ENCODE peak calls at places on chromosome 12, in six cellular contexts. X is spleen, N is esophagus squamous epithelium, W is H54, G is heart left ventricle, Q is A549. H is an unnamed sample.

GRCh38 chr12:509494-509893 is 49.8 kb downstream of the B4GALNT3 start:
- DNase-seq in Q (no peak), W (peak), G (no peak), X (no peak), N (no peak), H (no peak)

GRCh38 chr12:26853303-26854027 is 20.5 kb upstream of the ITPR2 start:
- DNase-seq in X (peak), N (no peak), W (peak), G (peak), Q (peak), H (peak)

GRCh38 chr12:7093892-7094291 is 1.6 kb upstream of the C1R start:
- DNase-seq in G (no peak), X (no peak), N (no peak), Q (no peak), W (no peak), H (no peak)

GRCh38 chr12:13727707-13728147 is 253.7 kb downstream of the GRIN2B start:
- DNase-seq in W (no peak), X (no peak), Q (peak), N (no peak), G (no peak), H (no peak)

GRCh38 chr12:127482950-127483349 is 784.0 kb upstream of the TMEM132C start:
- DNase-seq in W (no peak), X (no peak), Q (no peak), G (no peak), N (no peak), H (no peak)

GRCh38 chr12:62537544-62537943 is 70.9 kb downstream of the MON2 start:
- DNase-seq in W (no peak), Q (peak), N (no peak), X (no peak), G (peak), H (no peak)

GRCh38 chr12:127182018-127182417 is 1085.0 kb upstream of the TMEM132C start:
- DNase-seq in G (no peak), X (no peak), Q (no peak), N (no peak), W (no peak), H (no peak)

GRCh38 chr12:2112401-2112800 is 59.6 kb downstream of the CACNA1C start:
- DNase-seq in G (no peak), N (no peak), Q (no peak), X (no peak), W (no peak), H (peak)

GRCh38 chr12:15706010-15706676 is 83.0 kb downstream of the EPS8 start:
- DNase-seq in Q (peak), X (no peak), N (no peak), G (no peak), W (no peak), H (no peak)

GRCh38 chr12:81759215-81759991 is at the start of gene PPFIA2:
- DNase-seq in Q (peak), X (peak), G (peak), N (no peak), W (no peak), H (peak)

GRCh38 chr12:97169922-97170321 is 262.9 kb downstream of the NEDD1 start:
- DNase-seq in Q (no peak), X (no peak), W (no peak), G (no peak), N (no peak), H (no peak)

GRCh38 chr12:51449569-51450246 is 25.1 kb downstream of the SLC4A8 start:
- DNase-seq in X (no peak), W (peak), N (no peak), Q (no peak), G (no peak), H (no peak)

GRCh38 chr12:61291647-61292046 is 968.6 kb upstream of the USP15 start:
- DNase-seq in G (no peak), W (no peak), N (no peak), Q (no peak), X (no peak), H (no peak)

GRCh38 chr12:57793920-57794319 is 11.3 kb downstream of the TSFM start:
- DNase-seq in W (peak), G (no peak), N (no peak), X (no peak), Q (no peak), H (no peak)

GRCh38 chr12:124730455-124730932 is 133.2 kb downstream of the SCARB1 start:
- DNase-seq in W (no peak), X (no peak), G (peak), Q (peak), N (no peak), H (peak)

GRCh38 chr12:96103067-96103650 is 67.8 kb upstream of the LTA4H start:
- DNase-seq in Q (no peak), N (no peak), X (peak), G (peak), W (no peak), H (peak)

GRCh38 chr12:43861015-43861846 is 25.4 kb downstream of the TMEM117 start:
- DNase-seq in N (no peak), Q (no peak), X (no peak), G (no peak), W (no peak), H (no peak)

GRCh38 chr12:130686511-130686981 is 29.6 kb downstream of the RIMBP2 start:
- DNase-seq in N (no peak), G (no peak), Q (no peak), X (peak), W (no peak), H (no peak)

GRCh38 chr12:124782132-124782531 is 81.5 kb downstream of the SCARB1 start:
- DNase-seq in X (no peak), G (no peak), N (no peak), W (no peak), Q (no peak), H (no peak)

GRCh38 chr12:97336896-97337751 is 125.5 kb upstream of the RMST start:
- DNase-seq in X (no peak), N (no peak), G (no peak), W (no peak), Q (no peak), H (no peak)

GRCh38 chr12:31015215-31015614 is 58.4 kb upstream of the DDX11 start:
- DNase-seq in W (no peak), X (peak), N (no peak), Q (no peak), G (no peak), H (peak)

GRCh38 chr12:89927226-89927698 is 218.6 kb upstream of the ATP2B1 start:
- DNase-seq in W (no peak), N (no peak), X (no peak), G (no peak), Q (no peak), H (no peak)

GRCh38 chr12:104694711-104695110 is 238.0 kb downstream of the CHST11 start:
- DNase-seq in Q (no peak), G (no peak), N (no peak), X (no peak), W (no peak), H (no peak)

GRCh38 chr12:99680276-99680675 is 32.7 kb downstream of the GARIN6 start:
- DNase-seq in X (no peak), G (no peak), W (no peak), N (no peak), Q (no peak), H (no peak)

GRCh38 chr12:39872425-39872824 is 233.5 kb downstream of the SLC2A13 start:
- DNase-seq in X (no peak), G (no peak), Q (no peak), N (no peak), W (no peak), H (no peak)

GRCh38 chr12:81859521-81859920 is 100.4 kb upstream of the PPFIA2 start:
- DNase-seq in N (no peak), W (no peak), G (no peak), X (no peak), Q (no peak), H (no peak)

GRCh38 chr12:130669797-130670196 is 46.3 kb downstream of the RIMBP2 start:
- DNase-seq in W (no peak), X (peak), N (no peak), G (no peak), Q (no peak), H (no peak)

GRCh38 chr12:124626841-124627502 is 59.6 kb upstream of the NCOR2 start:
- DNase-seq in Q (no peak), X (no peak), G (peak), N (no peak), W (no peak), H (peak)

GRCh38 chr12:92030618-92031017 is 115.0 kb downstream of the BTG1 start:
- DNase-seq in X (peak), N (no peak), W (no peak), G (peak), Q (no peak), H (peak)

GRCh38 chr12:20350495-20350894 is 17.8 kb upstream of the PDE3A start:
- DNase-seq in G (no peak), W (no peak), Q (peak), N (no peak), X (no peak), H (no peak)

GRCh38 chr12:27014859-27015729 is 910 bp upstream of the TM7SF3 start:
- DNase-seq in G (no peak), W (no peak), N (no peak), Q (peak), X (no peak), H (no peak)

GRCh38 chr12:94714378-94714777 is 64.0 kb upstream of the TMCC3 start:
- DNase-seq in W (peak), G (no peak), N (no peak), Q (no peak), X (no peak), H (no peak)

GRCh38 chr12:7801460-7801859 is 12.3 kb downstream of the NANOG start:
- DNase-seq in Q (no peak), N (no peak), G (no peak), W (no peak), X (peak), H (no peak)

GRCh38 chr12:64826234-64826633 is 1.8 kb downstream of the TBC1D30 start:
- DNase-seq in X (no peak), G (peak), W (no peak), N (no peak), Q (no peak), H (no peak)

GRCh38 chr12:51401020-51401419 is 9.8 kb upstream of the GALNT6 start:
- DNase-seq in N (no peak), G (no peak), X (no peak), Q (no peak), W (no peak), H (no peak)

GRCh38 chr12:32477714-32478113 is 78.4 kb downstream of the FGD4 start:
- DNase-seq in N (no peak), Q (no peak), X (no peak), W (no peak), G (no peak), H (no peak)

GRCh38 chr12:62886796-62887195 is 48.2 kb downstream of the PPM1H start:
- DNase-seq in W (no peak), G (no peak), N (no peak), Q (no peak), X (no peak), H (no peak)

GRCh38 chr12:94326727-94327126 is 132.9 kb downstream of the CEP83 start:
- DNase-seq in W (peak), G (no peak), N (no peak), X (no peak), Q (no peak), H (no peak)

DNA sequence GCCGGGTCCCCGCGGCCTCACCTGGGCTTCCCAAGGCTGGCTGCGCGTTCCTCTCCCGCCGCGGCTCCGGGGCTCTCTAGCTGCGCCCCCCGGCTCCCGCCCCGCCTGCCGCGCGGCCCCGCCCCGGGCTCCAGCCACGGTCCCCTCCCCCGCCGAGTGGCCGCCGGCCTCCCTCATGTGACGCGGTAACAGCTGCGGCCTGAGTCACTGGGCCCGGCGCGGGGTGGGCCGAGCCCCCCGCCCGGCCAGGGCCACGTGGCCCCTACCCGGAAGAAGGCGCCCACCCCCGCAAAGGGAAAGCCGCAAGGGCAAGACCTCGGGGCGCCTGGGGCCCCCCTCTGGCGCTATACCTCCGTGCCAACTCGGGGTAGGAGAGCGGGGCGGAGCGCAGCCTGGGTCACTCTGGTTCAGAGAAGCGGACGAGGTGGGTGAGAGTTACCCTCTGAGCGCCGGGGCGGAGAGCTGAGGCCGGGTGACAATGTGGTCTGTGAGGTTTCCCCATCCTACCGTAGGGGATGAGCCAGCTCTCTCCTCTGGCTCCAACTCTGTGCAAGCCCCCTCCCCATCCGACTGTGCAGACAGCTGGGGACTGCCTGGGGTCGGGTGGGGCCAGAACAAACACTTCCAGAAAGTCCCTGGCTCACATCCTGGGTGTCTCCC is at the start of gene CD63:
- DNase-seq in N (peak), W (peak), Q (peak), X (peak), G (peak), H (peak)
- TF ChIP-seq POLR2A in N (no peak), W (peak), Q (peak), X (peak), G (peak), H (peak)

DNA sequence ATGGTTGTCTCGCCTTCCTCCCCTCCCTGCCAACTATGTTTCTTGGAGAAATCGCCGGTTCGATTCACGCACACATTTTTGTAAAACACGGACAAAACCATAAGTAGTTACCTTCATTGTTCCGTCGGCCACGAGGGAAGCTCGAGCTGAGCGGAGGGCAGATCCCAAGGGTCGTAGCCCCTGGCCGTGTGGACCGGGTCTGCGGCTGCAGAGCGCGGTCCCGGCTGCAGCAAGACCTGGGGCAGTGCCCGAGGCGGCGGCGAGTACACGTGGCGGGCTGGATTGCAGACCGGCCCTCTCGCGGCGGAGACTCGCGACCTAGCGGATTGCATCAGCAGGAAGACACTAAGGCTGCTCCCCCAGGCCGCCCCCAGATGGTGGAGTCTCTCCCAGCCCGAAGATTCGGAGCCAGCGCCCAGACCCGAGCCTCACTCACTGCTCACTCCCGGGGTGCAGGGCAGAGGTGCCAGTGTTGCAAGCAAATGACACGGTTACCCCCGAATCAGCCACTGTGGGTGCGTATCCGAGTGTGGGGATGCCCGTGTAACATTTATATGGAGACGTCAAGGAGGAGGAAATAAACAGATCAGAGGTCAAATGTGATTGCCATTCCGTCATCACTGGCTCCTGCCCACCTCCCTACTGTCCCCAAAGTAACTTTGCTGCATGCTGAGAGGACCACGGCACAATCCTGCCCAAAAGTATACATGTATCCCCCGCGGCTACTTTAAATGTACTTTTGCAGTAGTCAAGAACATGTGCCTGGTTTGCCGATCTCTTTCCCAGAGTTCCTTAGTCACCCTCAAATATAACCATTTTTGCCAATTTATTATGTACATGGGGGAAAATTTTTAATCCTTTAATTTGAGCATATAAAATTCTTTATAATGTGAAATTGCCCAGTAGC is at the start of gene BCAT1:
- DNase-seq in G (peak), Q (peak), X (peak), N (no peak), W (peak), H (peak)
- TF ChIP-seq POLR2A in G (no peak), Q (no peak), X (no peak), N (no peak), W (peak), H (no peak)

GRCh38 chr12:75702477-75703093 is 191.2 kb upstream of the KRR1 start:
- DNase-seq in W (no peak), Q (no peak), N (no peak), X (no peak), G (no peak), H (no peak)

GRCh38 chr12:75704208-75704607 is 192.8 kb upstream of the KRR1 start:
- DNase-seq in W (no peak), X (no peak), N (no peak), G (no peak), Q (no peak), H (no peak)

GRCh38 chr12:75701859-75702258 is 190.4 kb upstream of the KRR1 start:
- DNase-seq in W (no peak), Q (no peak), N (no peak), G (no peak), X (no peak), H (no peak)

GRCh38 chr12:75704664-75705063 is 193.3 kb upstream of the KRR1 start:
- DNase-seq in G (no peak), N (no peak), X (no peak), W (no peak), Q (no peak), H (no peak)

DNA sequence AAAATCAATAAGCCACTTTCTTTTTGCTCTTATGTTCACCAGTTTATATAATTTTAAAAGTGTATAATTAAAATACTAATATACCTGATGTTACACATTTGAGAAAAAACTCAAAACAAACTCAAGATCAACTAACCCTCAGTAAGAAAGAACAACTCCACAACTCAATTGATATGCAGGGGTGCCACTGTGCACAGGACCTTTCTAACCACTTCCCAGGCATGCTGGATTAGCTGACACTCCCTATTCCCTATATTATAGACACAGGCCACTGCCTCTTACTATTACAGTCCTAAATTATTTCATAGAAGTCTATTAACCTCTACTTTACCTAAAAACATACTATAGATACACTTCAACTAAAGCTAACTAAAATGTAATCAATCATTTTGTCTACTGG is 191.7 kb upstream of the KRR1 start:
- DNase-seq in G (no peak), X (no peak), W (no peak), N (no peak), Q (no peak), H (no peak)
- TF ChIP-seq POLR2A in G (no peak), X (no peak), W (no peak), N (no peak), Q (no peak), H (no peak)

DNA sequence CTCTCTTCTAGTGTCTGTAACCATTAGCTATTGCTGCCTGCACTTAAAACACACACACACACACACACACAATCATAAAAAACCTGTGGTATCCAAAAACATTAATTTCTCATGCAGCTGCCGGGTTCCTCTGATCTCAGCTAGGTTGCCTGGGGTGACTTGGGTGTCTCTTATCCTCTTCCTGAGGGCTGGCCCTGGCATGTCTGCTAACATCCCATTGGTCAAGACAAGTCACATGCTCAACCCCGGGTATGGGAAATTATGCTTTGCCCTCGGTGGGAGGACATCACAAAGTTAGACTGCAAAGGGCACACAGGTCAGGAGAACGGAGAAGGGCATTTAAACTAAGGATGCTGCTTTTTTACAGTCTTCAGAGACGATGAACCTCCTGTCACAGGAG is 55.7 kb downstream of the TRPV4 start:
- DNase-seq in Q (peak), G (no peak), X (peak), W (peak), N (no peak), H (no peak)
- TF ChIP-seq POLR2A in Q (no peak), G (no peak), X (no peak), W (no peak), N (no peak), H (no peak)

DNA sequence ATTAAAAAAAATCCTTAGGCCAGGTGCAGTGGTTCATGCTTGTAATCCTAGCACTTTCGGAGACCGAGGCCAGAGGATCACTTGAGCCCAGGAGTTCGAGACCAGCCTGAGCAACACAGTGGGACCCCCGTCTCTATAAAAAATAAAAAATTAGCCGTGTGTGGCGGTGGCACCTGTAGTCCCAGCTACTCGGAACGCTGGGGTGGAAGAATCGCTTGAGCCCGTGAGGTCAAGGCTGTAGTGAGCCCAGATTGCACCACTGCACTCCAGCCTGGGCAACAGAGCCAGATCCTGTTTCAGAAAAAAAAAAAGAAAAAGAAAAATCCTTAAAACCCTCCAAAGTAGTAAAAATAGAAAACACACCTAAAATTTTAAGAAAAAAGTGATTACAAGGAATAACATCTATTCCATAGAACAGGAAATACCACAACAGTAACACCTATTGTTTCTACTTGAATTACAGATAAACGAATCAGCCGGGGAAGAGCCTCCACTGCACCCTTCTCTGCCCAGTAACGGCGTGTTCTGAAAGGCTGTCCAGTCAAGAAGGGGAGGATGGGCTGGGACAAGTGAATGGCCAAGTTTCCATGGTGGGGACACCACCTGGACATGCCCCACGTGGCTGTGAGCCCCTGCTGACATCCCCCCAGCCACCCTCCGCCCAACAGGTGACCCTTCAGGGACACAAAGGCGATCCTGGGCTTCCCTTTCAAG is 17.8 kb downstream of the POLE start:
- DNase-seq in W (no peak), G (no peak), N (no peak), Q (no peak), X (peak), H (peak)
- TF ChIP-seq POLR2A in W (no peak), G (no peak), N (no peak), Q (no peak), X (no peak), H (no peak)

GRCh38 chr12:53200458-53201169 is 6.4 kb downstream of the ITGB7 start:
- DNase-seq in N (no peak), W (no peak), X (no peak), G (no peak), Q (no peak), H (peak)
- TF ChIP-seq POLR2A in N (no peak), W (no peak), X (no peak), G (no peak), Q (no peak), H (no peak)

H was measured in sigmoid colon.